ENCODE peak calls at places on chromosomes 3 and 15, in six cellular contexts. N is uterus, S is HCT116, B is ovary, C is breast epithelium, R is fibroblast of lung. I is an unnamed sample.

GRCh38 chr3:122582390-122582789 is 4.9 kb downstream of the PARP15 start:
- DNase-seq in S (no peak), C (no peak), N (no peak), B (no peak), R (no peak), I (no peak)

GRCh38 chr3:115839246-115839645 is 215.9 kb downstream of the GAP43 start:
- DNase-seq in C (no peak), S (no peak), B (no peak), R (no peak), N (no peak), I (no peak)

GRCh38 chr15:57313134-57313483 is 63.2 kb upstream of the CGNL1 start:
- DNase-seq in C (peak; percentile 10), N (no peak), S (no peak), R (no peak), B (no peak), I (no peak)

GRCh38 chr3:52890735-52891134 is 6.6 kb downstream of the STIMATE start:
- DNase-seq in C (no peak), R (no peak), B (no peak), N (no peak), S (no peak), I (no peak)

GRCh38 chr3:103991461-103992115 is 1375.1 kb upstream of the ALCAM start:
- DNase-seq in N (no peak), S (peak; percentile 18), R (peak; percentile 11), C (no peak), B (no peak), I (no peak)

GRCh38 chr3:8937064-8938020 is 25.9 kb downstream of the RAD18 start:
- DNase-seq in S (peak; percentile 10), R (peak; percentile 49), B (no peak), N (no peak), C (no peak), I (peak; percentile 85)

GRCh38 chr3:172658344-172659245 is 52.3 kb downstream of the NCEH1 start:
- DNase-seq in B (no peak), S (peak; percentile 94), C (no peak), R (peak; percentile 96), N (peak; percentile 27), I (no peak)

GRCh38 chr3:196694202-196694638 is 17.8 kb downstream of the CEP19 start:
- DNase-seq in N (no peak), S (no peak), B (no peak), C (no peak), R (peak; percentile 24), I (peak; percentile 41)

GRCh38 chr3:12073106-12073505 is 68.9 kb downstream of the SYN2 start:
- DNase-seq in B (no peak), C (no peak), R (no peak), N (no peak), S (no peak), I (no peak)

GRCh38 chr3:86563358-86563970 is 427.5 kb downstream of the VGLL3 start:
- DNase-seq in C (no peak), B (no peak), S (peak; percentile 3), N (no peak), R (peak; percentile 60), I (peak; percentile 69)

GRCh38 chr3:188956839-188957489 is 214.8 kb upstream of the TPRG1 start:
- DNase-seq in S (peak; percentile 60), N (no peak), B (no peak), C (no peak), R (peak; percentile 85), I (peak; percentile 74)

GRCh38 chr3:191761906-191762305 is 300.9 kb downstream of the PYDC2 start:
- DNase-seq in R (no peak), S (no peak), C (no peak), N (no peak), B (no peak), I (no peak)

GRCh38 chr3:39447637-39448483 is 19.6 kb upstream of the MOBP start:
- DNase-seq in S (peak; percentile 81), C (no peak), R (peak; percentile 87), N (peak; percentile 51), B (peak; percentile 45), I (peak; percentile 91)

GRCh38 chr3:6655275-6655674 is 205.6 kb upstream of the GRM7 start:
- DNase-seq in R (no peak), S (no peak), B (no peak), C (no peak), N (no peak), I (no peak)
- H3K9me3 ChIP-seq in R (no peaks in the 10 kb centered on the region), S (no peaks in the 10 kb centered on the region), B (no peaks in the 10 kb centered on the region), C (peaks cover 8% of the 10 kb centered on the region), N (no peaks in the 10 kb centered on the region), I (no peaks in the 10 kb centered on the region)

GRCh38 chr15:70491641-70492040 is 271.7 kb downstream of the UACA start:
- DNase-seq in R (no peak), B (no peak), N (no peak), C (no peak), S (no peak), I (no peak)

GRCh38 chr15:70490148-70490837 is 273.1 kb downstream of the UACA start:
- DNase-seq in B (no peak), N (no peak), S (no peak), R (no peak), C (no peak), I (no peak)

GRCh38 chr15:70490838-70491155 is 272.6 kb downstream of the UACA start:
- DNase-seq in S (no peak), R (no peak), C (no peak), N (no peak), B (no peak), I (no peak)

GRCh38 chr15:70492240-70493177 is 270.8 kb downstream of the UACA start:
- DNase-seq in N (no peak), S (no peak), R (peak; percentile 83), B (no peak), C (no peak), I (no peak)

GRCh38 chr15:70491183-70491621 is 272.2 kb downstream of the UACA start:
- DNase-seq in B (no peak), S (no peak), R (peak; percentile 50), N (no peak), C (no peak), I (peak; percentile 46)
- H3K4me1 ChIP-seq in B (peaks cover 15% of the 10 kb centered on the region), S (peaks cover 48% of the 10 kb centered on the region), R (peaks cover 46% of the 10 kb centered on the region), N (no peaks in the 10 kb centered on the region), C (no peaks in the 10 kb centered on the region), I (peaks cover 14% of the 10 kb centered on the region)

GRCh38 chr15:97977734-97978133 is 17.2 kb downstream of the ARRDC4 start:
- DNase-seq in R (no peak), C (no peak), S (no peak), B (no peak), N (no peak), I (no peak)
- H3K27ac ChIP-seq in R (no peak overlapping the region), C (no peak overlapping the region), S (no peak overlapping the region), B (no peak overlapping the region), N (no peak overlapping the region), I (no peak overlapping the region)

DNA sequence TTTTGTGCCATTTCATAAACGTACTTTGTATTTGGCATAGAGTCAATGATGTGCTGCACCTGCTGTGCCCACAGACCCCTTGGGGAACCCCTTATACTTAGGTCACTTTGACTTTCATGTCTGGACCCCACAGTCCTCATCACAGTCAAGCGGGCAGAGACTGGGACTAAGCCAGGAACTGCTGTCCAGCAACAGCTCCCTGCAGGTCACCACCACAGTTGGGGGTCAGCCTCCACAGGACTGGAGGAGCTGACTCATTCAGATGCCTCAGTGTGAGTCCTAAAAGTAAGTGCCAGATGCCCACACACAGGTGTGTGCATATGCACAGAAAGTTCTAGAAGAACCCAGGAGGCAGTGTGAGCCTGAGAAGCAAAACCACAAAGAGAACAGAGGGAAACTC is 339.8 kb downstream of the GABRB3 start:
- DNase-seq in S (no peak), R (no peak), N (no peak), C (no peak), B (no peak), I (no peak)
- H3K9me3 ChIP-seq in S (peaks cover 7% of the 10 kb centered on the region), R (no peaks in the 10 kb centered on the region), N (no peaks in the 10 kb centered on the region), C (no peaks in the 10 kb centered on the region), B (no peaks in the 10 kb centered on the region), I (no peaks in the 10 kb centered on the region)

DNA sequence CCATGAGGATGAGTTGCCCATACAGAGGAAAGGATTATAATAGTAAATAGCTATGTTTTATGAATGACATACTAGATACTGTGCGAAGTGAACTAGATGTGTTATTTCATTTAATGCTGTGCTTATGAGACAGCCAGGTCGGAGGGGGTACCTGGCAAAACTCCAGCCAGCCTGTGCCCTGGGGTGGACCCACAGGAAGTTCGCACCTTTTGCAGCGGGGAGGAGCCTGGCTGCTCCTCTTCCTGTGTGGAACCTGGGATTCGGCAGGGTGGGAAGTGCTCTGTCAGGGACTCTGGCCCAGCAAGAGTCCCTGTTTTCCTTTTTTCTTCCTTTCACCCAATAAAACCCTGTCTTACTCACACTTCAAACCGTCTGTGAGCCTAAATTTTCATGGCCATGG is 452.2 kb downstream of the IL5RA start:
- DNase-seq in N (no peak), S (no peak), R (no peak), C (no peak), B (no peak), I (no peak)
- H3K4me1 ChIP-seq in N (peaks cover 3% of the 10 kb centered on the region), S (no peaks in the 10 kb centered on the region), R (peaks cover 17% of the 10 kb centered on the region), C (no peaks in the 10 kb centered on the region), B (no peaks in the 10 kb centered on the region), I (peaks cover 18% of the 10 kb centered on the region)

GRCh38 chr3:152316318-152316717 is 47.6 kb downstream of the MBNL1 start:
- DNase-seq in S (no peak), R (no peak), N (no peak), C (no peak), B (no peak), I (no peak)

GRCh38 chr3:152317184-152317583 is 48.5 kb downstream of the MBNL1 start:
- DNase-seq in R (no peak), B (no peak), N (no peak), C (no peak), S (no peak), I (no peak)

GRCh38 chr3:152313914-152314313 is 45.2 kb downstream of the MBNL1 start:
- DNase-seq in C (no peak), B (no peak), N (no peak), R (no peak), S (no peak), I (no peak)

GRCh38 chr3:152314677-152315353 is 46.1 kb downstream of the MBNL1 start:
- DNase-seq in C (no peak), S (no peak), B (no peak), N (no peak), R (no peak), I (peak; percentile 44)

DNA sequence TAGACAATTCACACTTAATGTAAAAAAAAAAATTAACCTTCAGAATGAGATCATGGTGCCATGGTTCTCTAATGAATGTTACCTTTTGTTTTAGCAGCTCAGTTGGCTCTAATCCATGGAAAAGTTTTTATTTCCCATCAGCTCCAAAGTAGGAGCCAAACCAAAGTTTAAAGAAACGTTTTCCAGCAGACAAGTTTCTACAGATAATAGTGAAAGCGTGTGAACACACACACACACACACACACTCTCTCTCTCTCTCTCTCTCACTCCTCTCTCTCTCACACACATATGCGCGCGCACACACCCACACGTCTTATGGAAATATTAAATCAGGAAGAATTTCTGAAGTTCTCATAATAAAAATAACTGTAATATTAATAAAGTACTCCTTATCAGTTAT is 46.9 kb downstream of the MBNL1 start:
- DNase-seq in C (no peak), R (no peak), S (no peak), N (no peak), B (no peak), I (peak; percentile 79)
- H3K27ac ChIP-seq in C (peak overlapping the region; percentile 75), R (no peak overlapping the region), S (peak overlapping the region; percentile 15), N (peak overlapping the region; percentile 83), B (no peak overlapping the region), I (no peak overlapping the region)

GRCh38 chr3:128919988-128920387 is 40.6 kb downstream of the ACAD9 start:
- DNase-seq in C (no peak), B (no peak), N (no peak), R (no peak), S (no peak), I (no peak)
- H3K9me3 ChIP-seq in C (peaks cover 9% of the 10 kb centered on the region), B (no peaks in the 10 kb centered on the region), N (no peaks in the 10 kb centered on the region), R (no peaks in the 10 kb centered on the region), S (peaks cover 3% of the 10 kb centered on the region), I (no peaks in the 10 kb centered on the region)

GRCh38 chr3:30613135-30613825 is 6.9 kb downstream of the TGFBR2 start:
- DNase-seq in C (no peak), R (peak; percentile 49), B (no peak), S (no peak), N (no peak), I (no peak)
- H3K4me1 ChIP-seq in C (peaks cover 3% of the 10 kb centered on the region), R (peaks cover 12% of the 10 kb centered on the region), B (peaks cover 2% of the 10 kb centered on the region), S (peaks cover 99% of the 10 kb centered on the region), N (peaks cover 1% of the 10 kb centered on the region), I (peaks cover 10% of the 10 kb centered on the region)

I was measured in cardiac muscle cell.